ENCODE peak calls at places on chromosomes 16 and 17, in five cellular contexts. T is brain microvascular endothelial cell; J is dermis microvascular lymphatic vessel endothelial cell; G is activated naive CD8-positive, alpha-beta T cell treated with anti-CD3 and anti-CD28 coated beads, Interleukin-2, amount 10 ng/mL, durations not matched to agents 7 days and 5 days; A is A549. M is an unnamed sample.

GRCh38 chr17:77779711-77780539 is 178.6 kb upstream of the TNRC6C start:
- DNase-seq in T (no peak), J (no peak), G (no peak), A (no peak), M (no peak)

GRCh38 chr16:62225675-62226074 is 189.4 kb upstream of the CDH8 start:
- DNase-seq in T (peak), J (peak), G (no peak), A (peak), M (no peak)

GRCh38 chr16:8591451-8591850 is 1.1 kb upstream of the TMEM114 start:
- DNase-seq in T (no peak), J (no peak), G (no peak), A (no peak), M (no peak)

GRCh38 chr17:80190716-80191115 is 20.9 kb downstream of the CARD14 start:
- DNase-seq in T (no peak), J (no peak), G (no peak), A (no peak), M (no peak)

GRCh38 chr17:63993368-63993990 is 4.7 kb upstream of the PRR29 start:
- DNase-seq in T (no peak), J (no peak), G (peak), A (no peak), M (no peak)

GRCh38 chr17:78391843-78392242 is 13.4 kb downstream of the PGS1 start:
- DNase-seq in T (peak), J (peak), G (no peak), A (peak), M (no peak)

GRCh38 chr16:56961386-56961785 is 364 bp upstream of the CETP start:
- DNase-seq in T (no peak), J (peak), G (no peak), A (no peak), M (no peak)

GRCh38 chr17:45577571-45578279 is 87.2 kb upstream of the PLEKHM1 start:
- DNase-seq in T (no peak), J (no peak), G (no peak), A (no peak), M (no peak)

GRCh38 chr16:48318630-48319029 is 66.6 kb downstream of the SIAH1 start:
- DNase-seq in T (peak), J (peak), G (peak), A (no peak), M (peak)

GRCh38 chr17:49896860-49897259 is 49.0 kb upstream of the TAC4 start:
- DNase-seq in T (no peak), J (no peak), G (no peak), A (no peak), M (no peak)

GRCh38 chr17:41907185-41907556 is 11.6 kb downstream of the ACLY start:
- DNase-seq in T (peak), J (no peak), G (no peak), A (peak), M (no peak)

GRCh38 chr17:75861927-75862317 is 6.8 kb upstream of the WBP2 start:
- DNase-seq in T (no peak), J (no peak), G (no peak), A (no peak), M (no peak)

M was measured in glomerular endothelial cell.